ENCODE peak calls at places on chromosomes 6 and 20, in five cellular contexts. U is AG04450, R is cardiac muscle cell, C is left lung, A is heart left ventricle. O is an unnamed sample.

GRCh38 chr6:105363100-105363754 is 39.7 kb downstream of the PREP start:
- DNase-seq in U (no peak), R (peak), C (no peak), A (no peak), O (no peak)

GRCh38 chr20:50247196-50248094 is 56.8 kb downstream of the CEBPB start:
- DNase-seq in U (no peak), R (no peak), C (no peak), A (no peak), O (no peak)

GRCh38 chr6:133432021-133432989 is 191.1 kb downstream of the EYA4 start:
- DNase-seq in U (no peak), R (no peak), C (no peak), A (no peak), O (no peak)

GRCh38 chr6:138240476-138241245 is 22.4 kb upstream of the PBOV1 start:
- DNase-seq in U (no peak), R (no peak), C (no peak), A (no peak), O (no peak)

GRCh38 chr6:168964138-168964892 is 289.3 kb downstream of the THBS2 start:
- DNase-seq in U (no peak), R (no peak), C (no peak), A (no peak), O (no peak)

GRCh38 chr20:40481337-40481736 is 207.7 kb downstream of the MAFB start:
- DNase-seq in U (no peak), R (no peak), C (no peak), A (no peak), O (no peak)

GRCh38 chr6:47669684-47670515 is 28.5 kb upstream of the ADGRF4 start:
- DNase-seq in U (no peak), R (peak), C (no peak), A (no peak), O (no peak)

GRCh38 chr20:53214392-53214791 is 242.2 kb downstream of the TSHZ2 start:
- DNase-seq in U (no peak), R (no peak), C (no peak), A (no peak), O (no peak)

GRCh38 chr20:23086931-23087411 is 847 bp upstream of the CD93 start:
- DNase-seq in U (no peak), R (no peak), C (peak), A (peak), O (no peak)

GRCh38 chr6:87654880-87655454 is 47.1 kb downstream of the AKIRIN2 start:
- DNase-seq in U (no peak), R (no peak), C (no peak), A (no peak), O (no peak)

GRCh38 chr20:50186987-50187402 is 3.6 kb upstream of the CEBPB start:
- DNase-seq in U (no peak), R (no peak), C (no peak), A (no peak), O (no peak)

GRCh38 chr6:170147056-170147787 is 143.7 kb downstream of the DLL1 start:
- DNase-seq in U (no peak), R (no peak), C (peak), A (no peak), O (no peak)

GRCh38 chr20:52150440-52151258 is 40.9 kb downstream of the ZFP64 start:
- DNase-seq in U (peak), R (peak), C (no peak), A (no peak), O (peak)

GRCh38 chr6:114648847-114649246 is 306.0 kb upstream of the HS3ST5 start:
- DNase-seq in U (no peak), R (no peak), C (no peak), A (no peak), O (no peak)

GRCh38 chr6:42394151-42394550 is 57.6 kb downstream of the TRERF1 start:
- DNase-seq in U (no peak), R (no peak), C (no peak), A (no peak), O (no peak)

GRCh38 chr6:89797317-89797716 is 22.3 kb downstream of the MDN1 start:
- DNase-seq in U (peak), R (no peak), C (no peak), A (peak), O (no peak)

GRCh38 chr6:3850451-3851203 is 1.5 kb downstream of the FAM50B start:
- DNase-seq in U (no peak), R (no peak), C (no peak), A (no peak), O (no peak)

GRCh38 chr6:10424005-10424404 is 9.1 kb upstream of the TFAP2A start:
- DNase-seq in U (no peak), R (no peak), C (no peak), A (no peak), O (no peak)

GRCh38 chr20:35757098-35757705 is 14.6 kb upstream of the PHF20 start:
- DNase-seq in U (no peak), R (no peak), C (no peak), A (no peak), O (no peak)

GRCh38 chr6:139515511-139515910 is 141.1 kb upstream of the CITED2 start:
- DNase-seq in U (no peak), R (peak), C (no peak), A (no peak), O (no peak)

DNA sequence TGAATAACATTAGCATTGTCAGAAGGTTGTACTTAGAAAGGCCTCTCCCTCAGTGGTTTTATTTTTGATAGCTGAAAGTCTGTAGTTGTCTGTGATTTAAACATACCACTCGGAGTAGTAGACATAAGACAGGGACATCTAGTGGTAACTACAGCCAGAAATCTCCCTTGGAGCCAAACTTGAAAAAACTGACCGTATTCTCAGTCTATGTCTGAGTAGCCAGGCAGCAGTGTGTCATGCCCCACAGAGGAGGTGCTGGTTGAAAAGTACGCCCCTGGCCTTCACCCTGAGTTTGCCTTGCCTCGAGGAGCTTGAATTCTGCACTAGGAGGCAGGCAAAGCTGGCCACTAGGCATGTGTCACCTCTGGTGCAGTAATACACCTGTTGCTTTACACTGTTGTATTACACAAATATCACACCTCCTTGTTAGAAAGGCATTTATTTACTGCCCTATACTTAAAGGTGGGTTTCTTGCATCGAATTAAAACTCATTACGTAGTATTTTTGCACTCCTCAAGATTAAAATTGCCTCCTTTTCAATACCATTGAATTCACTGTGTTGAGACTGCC is 20.8 kb downstream of the ZBTB2 start:
- DNase-seq in U (no peak), R (peak), C (no peak), A (no peak), O (no peak)
- TF ChIP-seq CTCF in U (peak), R (peak), C (no peak), A (no peak), O (no peak)

DNA sequence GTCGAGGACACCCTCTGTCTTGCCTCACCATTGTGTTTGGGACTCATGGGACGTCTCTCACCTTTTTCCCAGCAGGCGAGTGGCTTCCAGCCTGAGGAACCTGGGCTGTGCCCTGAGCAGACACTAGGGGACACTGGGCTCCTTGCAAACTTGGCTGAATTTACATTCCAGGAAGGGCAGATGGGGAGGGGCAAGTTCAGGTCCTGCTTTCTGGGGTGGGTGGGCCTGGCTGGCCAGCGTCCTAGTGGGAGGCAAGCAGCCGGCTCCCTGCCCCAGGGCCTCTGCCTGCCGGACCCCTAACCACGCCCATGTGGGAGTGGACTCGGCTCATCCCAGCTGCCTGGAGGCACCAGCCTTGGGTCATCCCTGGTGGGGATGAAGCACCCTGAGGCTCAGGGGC is 48.2 kb upstream of the MLN start:
- DNase-seq in U (no peak), R (peak), C (no peak), A (no peak), O (peak)
- TF ChIP-seq CTCF in U (peak), R (peak), C (peak), A (peak), O (no peak)

GRCh38 chr6:26319405-26320128 is 45.4 kb upstream of the BTN3A2 start:
- DNase-seq in U (no peak), R (no peak), C (no peak), A (no peak), O (no peak)
- TF ChIP-seq CTCF in U (no peak), R (peak), C (no peak), A (no peak), O (no peak)

DNA sequence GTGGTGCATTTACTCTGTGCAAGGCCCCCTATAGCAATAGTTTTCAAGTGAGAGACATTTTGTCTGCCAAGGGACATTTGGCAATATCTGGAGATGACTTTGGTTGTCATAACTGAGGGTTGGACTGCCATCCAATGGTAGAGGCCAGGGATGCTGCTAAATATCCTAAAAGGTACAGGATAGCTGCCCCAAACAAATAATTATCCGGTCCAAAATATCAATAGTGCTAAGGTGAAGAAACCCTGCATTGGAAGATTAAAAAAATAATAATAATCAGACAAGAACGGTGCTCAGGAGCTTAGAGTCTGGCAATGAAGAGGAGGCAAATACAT is 11.3 kb upstream of the FILIP1 start:
- DNase-seq in U (no peak), R (no peak), C (no peak), A (no peak), O (no peak)
- TF ChIP-seq CTCF in U (peak), R (peak), C (no peak), A (peak), O (no peak)

GRCh38 chr6:111727041-111727440 is 121.4 kb upstream of the TRAF3IP2 start:
- DNase-seq in U (no peak), R (no peak), C (no peak), A (no peak), O (no peak)

GRCh38 chr6:111724505-111724904 is 118.8 kb upstream of the TRAF3IP2 start:
- DNase-seq in U (no peak), R (no peak), C (no peak), A (no peak), O (no peak)

GRCh38 chr6:111730835-111731234 is 125.2 kb upstream of the TRAF3IP2 start:
- DNase-seq in U (no peak), R (no peak), C (no peak), A (no peak), O (no peak)

GRCh38 chr6:111725446-111726112 is 119.9 kb upstream of the TRAF3IP2 start:
- DNase-seq in U (no peak), R (no peak), C (no peak), A (no peak), O (no peak)

DNA sequence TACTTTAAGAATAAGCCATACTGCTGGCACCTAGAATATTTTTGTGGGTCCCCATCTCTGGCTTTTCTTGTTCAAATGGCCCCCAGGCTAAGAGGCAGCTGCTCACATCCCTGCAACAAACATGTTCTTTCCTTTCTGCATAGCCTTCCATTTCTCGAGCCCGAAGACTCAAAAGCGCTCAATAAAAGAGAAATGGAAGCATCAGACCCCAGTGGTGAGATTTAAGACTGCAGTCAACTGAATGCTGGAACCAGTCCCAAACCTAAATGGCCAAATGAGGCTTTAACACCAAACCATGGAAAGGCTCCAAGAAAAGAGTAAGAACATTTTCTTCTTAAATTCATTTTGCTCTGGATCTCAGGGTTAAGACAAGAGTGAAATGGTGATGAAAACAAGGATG is 122.1 kb upstream of the TRAF3IP2 start:
- DNase-seq in U (no peak), R (no peak), C (no peak), A (no peak), O (no peak)
- TF ChIP-seq CTCF in U (peak), R (peak), C (no peak), A (peak), O (peak)